ENCODE peak calls at places on chromosomes 6 and 20, in five cellular contexts. J is T-cell, O is epithelial cell of prostate, M is WTC11, Z is germinal center. Q is an unnamed sample.

GRCh38 chr6:49978332-49979226 is 9.2 kb upstream of the DEFB113 start:
- DNase-seq in J (no peak), O (no peak), M (no peak), Z (no peak), Q (no peak)

GRCh38 chr6:69887714-69888345 is 21.5 kb downstream of the COL19A1 start:
- DNase-seq in J (no peak), O (no peak), M (no peak), Z (no peak), Q (no peak)

GRCh38 chr6:43667245-43668150 is 20.1 kb downstream of the MRPS18A start:
- DNase-seq in J (peak), O (peak), M (peak), Z (peak), Q (peak)

GRCh38 chr20:16708590-16708989 is 21.2 kb upstream of the SNRPB2 start:
- DNase-seq in J (no peak), O (no peak), M (no peak), Z (no peak), Q (no peak)

GRCh38 chr6:20632696-20633095 is 98.4 kb downstream of the CDKAL1 start:
- DNase-seq in J (no peak), O (no peak), M (no peak), Z (no peak), Q (no peak)

GRCh38 chr6:117907600-117908245 is 659 bp downstream of the SLC35F1 start:
- DNase-seq in J (no peak), O (no peak), M (peak), Z (peak), Q (peak)

GRCh38 chr6:165663283-165663735 is 268 bp upstream of the PDE10A start:
- DNase-seq in J (no peak), O (no peak), M (peak), Z (no peak), Q (peak)

GRCh38 chr6:33373950-33374349 is 17.7 kb upstream of the KIFC1 start:
- DNase-seq in J (no peak), O (no peak), M (no peak), Z (no peak), Q (no peak)

GRCh38 chr20:20791664-20792568 is 79.5 kb upstream of the RALGAPA2 start:
- DNase-seq in J (no peak), O (no peak), M (no peak), Z (no peak), Q (no peak)

GRCh38 chr6:31321005-31321707 is 35.8 kb downstream of the HLA-B start:
- DNase-seq in J (no peak), O (no peak), M (no peak), Z (no peak), Q (no peak)

GRCh38 chr20:21665687-21666446 is 39.6 kb upstream of the PAX1 start:
- DNase-seq in J (no peak), O (peak), M (no peak), Z (no peak), Q (no peak)

GRCh38 chr6:46263709-46264091 is 92.9 kb upstream of the ENPP5 start:
- DNase-seq in J (no peak), O (no peak), M (no peak), Z (no peak), Q (no peak)

Q was measured in H9.